ENCODE peak calls at places on chromosomes 6 and 20, in four cellular contexts. One of them, this sample, is unnamed.
A peak's percentile ranks its signal among the peaks of the same experiment; 100 is the strongest.

GRCh38 chr20:1955289-1955688 is 38.6 kb downstream of the PDYN start:
- DNase-seq in HepG2: no peak
- DNase-seq in K562: no peak
- DNase-seq in GM12878: no peak
- DNase-seq in this sample: no peak

GRCh38 chr20:34302312-34302722 is 838 bp downstream of the AHCY start:
- DNase-seq in K562: peak; percentile 26
- DNase-seq in HepG2: peak; percentile 39
- DNase-seq in GM12878: no peak
- DNase-seq in this sample: no peak

GRCh38 chr6:159729598-159729997 is 2.3 kb downstream of the WTAP start:
- DNase-seq in HepG2: no peak
- DNase-seq in GM12878: peak; percentile 30
- DNase-seq in K562: no peak
- DNase-seq in this sample: no peak

GRCh38 chr20:36957875-36958667 is 6.6 kb upstream of the SAMHD1 start:
- DNase-seq in K562: no peak
- DNase-seq in GM12878: no peak
- DNase-seq in HepG2: no peak
- DNase-seq in this sample: no peak

GRCh38 chr20:54113553-54113952 is 43.2 kb upstream of the BCAS1 start:
- DNase-seq in K562: no peak
- DNase-seq in HepG2: no peak
- DNase-seq in GM12878: no peak
- DNase-seq in this sample: no peak

GRCh38 chr6:89853068-89853467 is 23.4 kb downstream of the CASP8AP2 start:
- DNase-seq in K562: no peak
- DNase-seq in GM12878: no peak
- DNase-seq in HepG2: no peak
- DNase-seq in this sample: no peak

GRCh38 chr6:56659721-56660373 is 17.2 kb upstream of the DST start:
- DNase-seq in GM12878: peak; percentile 64
- DNase-seq in K562: no peak
- DNase-seq in HepG2: no peak
- DNase-seq in this sample: no peak

GRCh38 chr6:80622641-80623040 is 516.2 kb downstream of the BCKDHB start:
- DNase-seq in GM12878: no peak
- DNase-seq in HepG2: no peak
- DNase-seq in K562: no peak
- DNase-seq in this sample: no peak

GRCh38 chr6:107493158-107494057 is 3.5 kb downstream of the SOBP start:
- DNase-seq in GM12878: no peak
- DNase-seq in K562: no peak
- DNase-seq in HepG2: peak; percentile 98
- DNase-seq in this sample: no peak

GRCh38 chr6:106339334-106340029 is 13.9 kb upstream of the ATG5 start:
- DNase-seq in GM12878: no peak
- DNase-seq in K562: peak; percentile 82
- DNase-seq in HepG2: peak; percentile 46
- DNase-seq in this sample: peak; percentile 57

GRCh38 chr20:10715035-10715434 is 41.2 kb upstream of the JAG1 start:
- DNase-seq in K562: no peak
- DNase-seq in HepG2: peak; percentile 86
- DNase-seq in GM12878: no peak
- DNase-seq in this sample: no peak

DNA sequence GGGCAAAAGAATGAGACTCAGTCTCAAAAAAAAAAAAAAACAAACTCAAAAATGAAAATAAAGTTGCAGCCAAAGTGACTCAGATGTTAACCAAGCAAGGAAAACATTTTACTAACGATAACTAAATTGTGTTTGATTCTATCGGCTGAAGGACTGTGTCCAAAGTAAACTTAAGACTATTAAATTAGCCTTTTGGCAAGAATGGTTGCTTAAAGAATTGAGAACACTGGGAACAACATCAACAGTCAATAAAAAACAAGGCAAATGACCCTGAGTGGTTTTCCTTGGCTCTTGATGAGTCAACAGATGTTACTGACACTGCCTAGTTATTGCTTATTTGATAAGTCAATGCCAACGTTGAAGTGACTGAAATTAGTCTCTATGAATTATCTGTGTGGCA is 36.7 kb downstream of the POU3F2 start:
- DNase-seq in GM12878: no peak
- DNase-seq in K562: no peak
- DNase-seq in HepG2: no peak
- DNase-seq in this sample: no peak
- TF ChIP-seq SP1 in GM12878: no peak
- TF ChIP-seq SP1 in K562: no peak
- TF ChIP-seq SP1 in HepG2: no peak
- TF ChIP-seq SP1 in this sample: no peak

DNA sequence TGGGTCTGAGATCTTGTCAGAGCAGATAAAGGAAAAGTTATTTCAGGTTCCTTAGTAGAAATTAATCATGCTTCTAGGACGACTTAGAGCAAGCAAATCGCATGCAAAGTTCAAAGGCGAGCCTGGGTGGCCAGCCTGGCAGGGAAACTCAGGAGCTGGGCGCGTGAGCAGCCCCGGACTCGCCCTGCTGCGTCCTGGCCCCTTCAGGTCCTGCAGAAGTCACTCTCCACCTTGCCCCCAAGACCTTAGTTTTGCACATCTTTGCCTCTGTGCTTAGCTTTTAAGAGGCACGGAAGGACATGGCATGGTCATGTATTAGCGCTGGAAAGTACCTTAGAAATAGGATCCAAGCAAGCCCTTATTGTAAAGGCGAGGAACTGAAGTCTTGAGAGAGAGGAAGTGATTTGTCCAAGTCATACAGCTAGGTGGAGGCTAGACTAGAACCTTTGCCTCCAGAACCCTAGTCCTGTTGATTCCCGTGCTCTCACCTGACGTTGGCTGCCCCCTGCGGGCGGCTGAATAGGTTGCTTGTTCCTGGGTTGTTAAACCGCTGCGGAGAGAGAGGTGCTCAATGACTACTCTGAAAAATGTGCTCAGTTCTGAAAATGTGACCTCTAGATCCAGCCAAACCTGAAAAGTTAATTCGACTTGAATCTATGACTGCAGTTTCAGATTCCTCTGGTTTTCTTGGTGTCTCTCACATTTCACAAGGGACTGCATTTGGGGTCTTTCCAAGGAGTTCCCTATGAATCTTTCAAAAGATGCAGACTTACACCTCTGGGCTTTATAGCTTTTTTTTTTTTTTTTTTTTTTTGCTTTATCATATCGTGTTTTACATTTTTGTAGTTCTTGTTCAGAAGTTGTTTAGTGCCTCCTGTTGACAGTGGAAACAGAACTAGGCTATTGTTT is 2.7 kb downstream of the MYB start:
- DNase-seq in HepG2: peak; percentile 55
- DNase-seq in GM12878: no peak
- DNase-seq in K562: peak; percentile 77
- DNase-seq in this sample: peak; percentile 79
- TF ChIP-seq CBFB in HepG2: no peak
- TF ChIP-seq CBFB in GM12878: peak; percentile 62
- TF ChIP-seq CBFB in K562: no peak
- TF ChIP-seq CBFB in this sample: no peak

DNA sequence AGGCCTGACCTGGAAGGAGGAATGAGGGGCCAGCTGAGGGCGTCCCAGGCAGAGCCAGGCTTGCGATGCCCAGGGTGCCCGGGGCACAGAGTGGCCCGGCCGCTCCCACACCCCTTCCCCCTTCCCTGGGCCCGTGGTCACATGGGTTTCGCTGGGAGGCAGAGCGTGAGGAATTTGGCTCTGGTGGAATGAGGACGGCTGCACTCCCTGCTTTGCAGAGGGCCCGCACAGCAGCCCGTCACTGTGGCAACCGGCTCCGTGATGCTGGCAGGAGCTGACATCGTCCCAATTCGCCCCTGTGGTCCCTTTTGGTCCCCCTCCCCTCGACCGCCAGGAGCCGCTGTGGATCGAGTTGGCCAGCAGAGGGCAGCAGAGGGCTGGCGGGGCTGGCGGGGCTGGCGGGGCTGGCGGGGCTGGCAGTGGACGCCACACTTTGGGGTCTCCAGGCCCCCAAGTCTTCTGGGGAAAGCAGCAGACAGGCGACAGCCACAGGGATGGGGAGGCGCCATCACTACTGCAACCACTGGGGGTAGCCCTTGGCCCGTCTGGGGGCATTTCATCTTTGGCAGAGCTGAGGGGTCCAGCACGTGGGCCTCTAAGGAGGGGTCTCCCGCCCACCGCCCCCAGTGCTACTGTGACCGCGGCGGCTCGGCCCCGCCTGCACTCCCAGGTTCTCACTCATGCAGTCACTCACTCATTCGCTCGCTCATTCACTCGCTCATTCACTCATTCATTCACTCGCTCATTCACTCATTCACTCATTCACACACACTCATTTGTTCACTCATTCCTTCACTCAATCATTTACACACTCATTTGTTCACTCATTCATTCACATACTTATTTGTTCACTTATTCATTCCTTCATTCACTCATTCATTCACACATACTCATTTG is 49.7 kb upstream of the BHLHE23 start:
- DNase-seq in HepG2: no peak
- DNase-seq in GM12878: no peak
- DNase-seq in K562: peak; percentile 72
- DNase-seq in this sample: peak; percentile 80
- TF ChIP-seq SP1 in HepG2: no peak
- TF ChIP-seq SP1 in GM12878: no peak
- TF ChIP-seq SP1 in K562: no peak
- TF ChIP-seq SP1 in this sample: no peak

GRCh38 chr6:1865585-1865984 is 255.9 kb downstream of the FOXC1 start:
- DNase-seq in K562: no peak
- DNase-seq in HepG2: peak; percentile 25
- DNase-seq in GM12878: no peak
- DNase-seq in this sample: no peak
- TF ChIP-seq CBFB in K562: no peak
- TF ChIP-seq CBFB in HepG2: no peak
- TF ChIP-seq CBFB in GM12878: no peak
- TF ChIP-seq CBFB in this sample: no peak

GRCh38 chr6:11425431-11425871 is 112.1 kb upstream of the TMEM170B start:
- DNase-seq in K562: no peak
- DNase-seq in GM12878: no peak
- DNase-seq in HepG2: peak; percentile 92
- DNase-seq in this sample: no peak
- TF ChIP-seq SP1 in K562: no peak
- TF ChIP-seq SP1 in GM12878: no peak
- TF ChIP-seq SP1 in HepG2: no peak
- TF ChIP-seq SP1 in this sample: no peak

DNA sequence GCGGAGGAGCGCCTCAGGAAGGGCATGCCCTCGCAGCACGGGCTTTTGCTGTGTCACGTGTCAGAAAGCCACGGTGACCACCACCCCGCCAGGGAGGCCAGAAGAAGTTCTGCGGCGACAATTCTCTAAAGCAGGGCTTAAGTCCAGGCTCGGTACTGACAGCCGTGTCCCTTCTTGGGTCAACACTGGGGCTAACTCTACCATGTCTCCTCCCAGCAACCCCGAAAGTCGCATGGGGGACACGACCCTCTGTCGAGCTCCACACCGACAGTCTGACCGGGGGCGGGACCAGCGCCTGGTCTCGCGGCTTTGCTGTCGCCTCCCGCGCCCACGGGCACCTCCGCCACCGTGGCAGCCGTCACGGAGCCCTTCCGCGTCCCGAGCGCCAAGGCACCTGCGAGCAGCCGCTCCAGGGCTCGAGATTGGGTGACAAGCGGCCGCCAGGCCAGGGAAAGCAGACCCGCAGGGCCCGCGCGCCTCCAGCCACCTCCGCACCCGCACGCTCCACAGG is 534 bp downstream of the NANP start:
- DNase-seq in GM12878: peak; percentile 5
- DNase-seq in HepG2: peak; percentile 64
- DNase-seq in K562: peak; percentile 33
- DNase-seq in this sample: peak; percentile 24
- TF ChIP-seq CBFB in GM12878: no peak
- TF ChIP-seq CBFB in HepG2: no peak
- TF ChIP-seq CBFB in K562: no peak
- TF ChIP-seq CBFB in this sample: no peak

This sample was measured in WTC11.